ENCODE peak calls at places on chromosomes 7 and 10, in four cellular contexts. G is CD4-positive, alpha-beta T cell; L is H54; A is effector CD8-positive, alpha-beta T cell. I is an unnamed sample.

GRCh38 chr7:148903504-148903903 is 19.4 kb upstream of the EZH2 start:
- DNase-seq in L (no peak), A (no peak), G (no peak), I (no peak)

GRCh38 chr10:19231034-19231433 is 182.4 kb downstream of the MALRD1 start:
- DNase-seq in G (no peak), L (no peak), A (no peak), I (no peak)

GRCh38 chr10:16742165-16742960 is 74.9 kb downstream of the RSU1 start:
- DNase-seq in A (no peak), G (no peak), L (no peak), I (no peak)

GRCh38 chr10:68212721-68213352 is 19.1 kb downstream of the ATOH7 start:
- DNase-seq in L (no peak), A (no peak), G (no peak), I (no peak)

GRCh38 chr10:62980697-62981495 is 152.2 kb upstream of the NRBF2 start:
- DNase-seq in L (no peak), A (no peak), G (no peak), I (no peak)

GRCh38 chr7:103727982-103728610 is 261.4 kb downstream of the RELN start:
- DNase-seq in G (no peak), L (no peak), A (no peak), I (no peak)

GRCh38 chr10:6973904-6974303 is 393.8 kb upstream of the PRKCQ start:
- DNase-seq in A (no peak), G (no peak), L (no peak), I (no peak)

GRCh38 chr7:95391761-95392160 is 4.4 kb downstream of the PON3 start:
- DNase-seq in A (no peak), G (no peak), L (no peak), I (no peak)

GRCh38 chr7:116354546-116355422 is 144.4 kb downstream of the TES start:
- DNase-seq in L (peak; percentile 53), G (no peak), A (no peak), I (peak; percentile 55)

GRCh38 chr7:151330656-151331055 is 11.0 kb upstream of the NUB1 start:
- DNase-seq in L (no peak), A (no peak), G (no peak), I (no peak)

GRCh38 chr10:59536576-59537014 is 173.1 kb downstream of the SLC16A9 start:
- DNase-seq in G (no peak), A (no peak), L (no peak), I (no peak)

GRCh38 chr7:20795361-20795760 is 8.7 kb upstream of the SP8 start:
- DNase-seq in G (no peak), L (no peak), A (no peak), I (no peak)

GRCh38 chr10:7389346-7389745 is 21.5 kb downstream of the SFMBT2 start:
- DNase-seq in G (no peak), A (no peak), L (no peak), I (no peak)

GRCh38 chr7:129457101-129457500 is 22.9 kb downstream of the STRIP2 start:
- DNase-seq in L (no peak), A (no peak), G (no peak), I (no peak)

GRCh38 chr10:76278811-76279460 is 847.5 kb downstream of the LRMDA start:
- DNase-seq in G (no peak), L (no peak), A (no peak), I (no peak)

GRCh38 chr10:62250594-62251198 is 17.9 kb downstream of the RTKN2 start:
- DNase-seq in G (no peak), L (no peak), A (no peak), I (peak; percentile 37)

GRCh38 chr7:15515201-15515777 is 46.5 kb downstream of the AGMO start:
- DNase-seq in G (no peak), L (no peak), A (no peak), I (no peak)

GRCh38 chr7:25720427-25720826 is 431.6 kb upstream of the NFE2L3 start:
- DNase-seq in L (peak; percentile 12), A (no peak), G (no peak), I (no peak)

GRCh38 chr10:6430581-6430980 is 149.5 kb downstream of the PRKCQ start:
- DNase-seq in G (no peak), A (no peak), L (no peak), I (no peak)

GRCh38 chr10:80504158-80504811 is 33.4 kb upstream of the SH2D4B start:
- DNase-seq in L (no peak), G (no peak), A (no peak), I (no peak)